ENCODE peak calls at places on chromosome 22, in four cellular contexts. W is DND-41, D is glutamatergic neuron, F is mesothelial cell of epicardium. E is an unnamed sample.

GRCh38 chr22:44024288-44024908 is at the start of gene PARVB:
- DNase-seq in F (peak), W (no peak), D (peak), E (no peak)

GRCh38 chr22:44428941-44429615 is 69.0 kb downstream of the RTL6 start:
- DNase-seq in D (no peak), W (no peak), F (no peak), E (no peak)

GRCh38 chr22:26708256-26709009 is 51.0 kb downstream of the MIAT start:
- DNase-seq in D (no peak), W (no peak), F (no peak), E (no peak)

GRCh38 chr22:40401981-40402406 is 31.6 kb downstream of the SGSM3 start:
- DNase-seq in D (no peak), W (peak), F (no peak), E (no peak)

GRCh38 chr22:43824724-43825485 is 12.8 kb upstream of the EFCAB6 start:
- DNase-seq in F (no peak), W (no peak), D (no peak), E (no peak)

GRCh38 chr22:23033116-23033905 is 37.0 kb upstream of the GNAZ start:
- DNase-seq in W (no peak), F (no peak), D (no peak), E (no peak)

GRCh38 chr22:36469094-36469710 is 12.2 kb downstream of the TXN2 start:
- DNase-seq in W (no peak), D (no peak), F (no peak), E (no peak)

GRCh38 chr22:30948930-30949342 is 19.6 kb downstream of the MORC2 start:
- DNase-seq in D (no peak), F (no peak), W (no peak), E (no peak)

GRCh38 chr22:44396727-44397722 is 84.3 kb upstream of the SHISAL1 start:
- DNase-seq in F (no peak), W (no peak), D (no peak), E (no peak)

GRCh38 chr22:22086501-22087158 is 104.0 kb upstream of the TOP3B start:
- DNase-seq in W (no peak), F (no peak), D (no peak), E (no peak)

GRCh38 chr22:30301995-30302809 is 12.9 kb upstream of the CASTOR1 start:
- DNase-seq in D (no peak), F (no peak), W (no peak), E (no peak)

GRCh38 chr22:22556995-22557925 is 1.8 kb downstream of the PRAME start:
- DNase-seq in F (no peak), D (no peak), W (no peak), E (no peak)

GRCh38 chr22:30602049-30602448 is 4.9 kb upstream of the TCN2 start:
- DNase-seq in W (no peak), D (no peak), F (no peak), E (no peak)

GRCh38 chr22:42436402-42436801 is 4.2 kb upstream of the NFAM1 start:
- DNase-seq in D (no peak), W (no peak), F (no peak), E (no peak)
- TF ChIP-seq CTCF in D (no peak), W (no peak), F (no peak), E (no peak)

GRCh38 chr22:38290347-38290746 is 17.5 kb upstream of the TMEM184B start:
- DNase-seq in D (no peak), F (no peak), W (no peak), E (no peak)

GRCh38 chr22:38294193-38294592 is 21.4 kb upstream of the TMEM184B start:
- DNase-seq in D (no peak), W (no peak), F (no peak), E (no peak)

GRCh38 chr22:38289583-38290082 is 16.8 kb upstream of the TMEM184B start:
- DNase-seq in F (no peak), W (no peak), D (no peak), E (no peak)

GRCh38 chr22:38292694-38293093 is 19.9 kb upstream of the TMEM184B start:
- DNase-seq in D (no peak), W (no peak), F (no peak), E (no peak)

DNA sequence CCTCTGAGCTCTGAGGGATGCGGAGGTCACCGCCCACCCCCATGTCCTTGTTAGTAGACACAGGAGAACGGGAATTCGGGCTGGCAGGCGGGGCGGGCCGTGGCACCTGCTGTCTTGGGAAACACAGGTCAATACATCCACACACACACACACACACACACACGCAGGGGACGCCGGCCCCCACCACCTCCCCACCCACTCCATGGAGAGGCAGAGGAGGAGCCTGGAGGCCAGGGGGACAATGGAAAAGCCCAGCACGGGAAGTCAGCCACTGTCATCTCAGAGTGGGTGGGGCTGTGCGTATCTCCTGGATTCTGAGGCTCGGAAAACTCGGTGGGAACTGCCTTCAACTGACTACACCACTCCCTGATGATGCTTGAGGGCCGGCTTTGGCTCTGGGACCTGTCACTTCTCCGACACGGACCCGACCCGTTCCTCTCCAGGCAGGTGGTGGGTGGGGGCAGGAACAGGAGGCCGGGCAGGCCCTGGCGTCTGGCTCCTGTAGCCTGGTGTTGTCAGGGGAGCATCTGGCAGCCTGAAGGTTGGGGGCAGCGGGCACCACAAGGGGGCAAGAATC is 18.5 kb upstream of the TMEM184B start:
- DNase-seq in F (no peak), D (no peak), W (no peak), E (no peak)
- TF ChIP-seq CTCF in F (no peak), D (no peak), W (peak), E (no peak)

GRCh38 chr22:50329236-50329635 is 2.4 kb upstream of the DENND6B start:
- DNase-seq in F (no peak), W (no peak), D (no peak), E (no peak)

GRCh38 chr22:50326225-50326958 is 420 bp downstream of the DENND6B start:
- DNase-seq in F (no peak), D (peak), W (no peak), E (no peak)

GRCh38 chr22:50325444-50326224 is 1.2 kb downstream of the DENND6B start:
- DNase-seq in F (no peak), D (peak), W (no peak), E (no peak)

GRCh38 chr22:50327711-50328019 is 853 bp upstream of the DENND6B start:
- DNase-seq in D (no peak), W (no peak), F (no peak), E (no peak)

GRCh38 chr22:50326959-50327710 is at the start of gene DENND6B:
- DNase-seq in F (peak), D (peak), W (peak), E (peak)
- TF ChIP-seq CTCF in F (peak), D (peak), W (peak), E (peak)

GRCh38 chr22:42294034-42294985 is 23.9 kb upstream of the TCF20 start:
- DNase-seq in D (no peak), W (peak), F (no peak), E (peak)

GRCh38 chr22:42298746-42299145 is 28.3 kb upstream of the TCF20 start:
- DNase-seq in W (no peak), D (no peak), F (no peak), E (no peak)

GRCh38 chr22:42297778-42298177 is 27.3 kb upstream of the TCF20 start:
- DNase-seq in D (no peak), F (no peak), W (no peak), E (no peak)

GRCh38 chr22:42296883-42297282 is 26.4 kb upstream of the TCF20 start:
- DNase-seq in W (no peak), F (no peak), D (no peak), E (no peak)

DNA sequence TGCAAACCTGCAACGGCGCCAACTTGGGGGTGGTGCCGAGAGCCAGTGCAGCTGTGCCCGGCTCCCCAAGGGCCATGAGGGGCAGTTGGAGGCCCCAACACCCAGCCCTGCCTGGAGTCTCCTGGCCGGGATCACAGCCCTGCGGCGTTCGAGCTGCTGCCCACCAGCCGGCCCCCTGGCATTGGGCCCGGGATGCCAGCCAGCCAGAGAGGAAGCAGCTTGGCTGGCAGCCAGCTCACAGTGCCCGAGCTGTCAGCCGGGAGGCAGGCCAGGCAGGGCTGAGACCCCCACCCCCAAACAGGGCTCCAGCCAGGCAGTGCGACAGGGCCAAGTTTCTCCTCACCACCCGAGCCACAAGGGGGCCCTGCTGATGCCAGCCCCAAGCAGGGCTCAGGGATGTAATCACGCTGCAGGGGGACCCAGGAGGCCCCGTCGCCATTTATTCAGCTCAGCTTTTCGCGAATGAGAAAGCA is 26.0 kb upstream of the TCF20 start:
- DNase-seq in D (no peak), F (no peak), W (no peak), E (peak)
- TF ChIP-seq CTCF in D (no peak), F (no peak), W (peak), E (peak)